ENCODE peak calls at places on chromosomes 13 and 19, in four cellular contexts. Z is lung; R is PC-3; H is CD8-positive, alpha-beta memory T cell. G is an unnamed sample.

GRCh38 chr13:64338671-64339070 is 2891.5 kb downstream of the PCDH9 start:
- DNase-seq in Z (no peak), R (no peak), H (no peak), G (no peak)

GRCh38 chr19:37951816-37952210 is 44.8 kb downstream of the SIPA1L3 start:
- DNase-seq in Z (no peak), R (no peak), H (no peak), G (no peak)

GRCh38 chr19:29715695-29716581 is 877 bp upstream of the C19orf12 start:
- DNase-seq in Z (no peak), R (peak; percentile 31), H (no peak), G (no peak)

GRCh38 chr13:104382941-104383340 is 1316.7 kb upstream of the SLC10A2 start:
- DNase-seq in Z (no peak), R (no peak), H (no peak), G (no peak)

GRCh38 chr13:106570354-106570822 is 2.5 kb upstream of the ARGLU1 start:
- DNase-seq in Z (peak; percentile 72), R (no peak), H (no peak), G (peak; percentile 56)

GRCh38 chr13:29743229-29743786 is 107.1 kb downstream of the UBL3 start:
- DNase-seq in Z (no peak), R (no peak), H (no peak), G (no peak)

GRCh38 chr19:42563352-42564210 is 31.1 kb downstream of the CEACAM8 start:
- DNase-seq in Z (no peak), R (peak; percentile 54), H (no peak), G (no peak)

GRCh38 chr13:52371736-52372247 is 34.2 kb downstream of the THSD1 start:
- DNase-seq in Z (no peak), R (peak; percentile 59), H (no peak), G (no peak)

GRCh38 chr19:32599736-32600157 is 18.8 kb downstream of the PDCD5 start:
- DNase-seq in Z (no peak), R (peak; percentile 55), H (peak; percentile 50), G (no peak)

GRCh38 chr13:20525601-20526544 is at the start of gene CRYL1:
- DNase-seq in Z (peak; percentile 73), R (peak; percentile 83), H (peak; percentile 68), G (peak; percentile 52)

GRCh38 chr13:42781362-42781761 is at the start of gene FAM216B:
- DNase-seq in Z (no peak), R (no peak), H (no peak), G (no peak)

GRCh38 chr19:20912973-20913372 is 10.1 kb upstream of the ZNF85 start:
- DNase-seq in Z (no peak), R (peak; percentile 8), H (no peak), G (no peak)

GRCh38 chr13:95588721-95589120 is 36.2 kb downstream of the CLDN10 start:
- DNase-seq in Z (no peak), R (peak; percentile 43), H (no peak), G (no peak)

GRCh38 chr19:12665281-12665573 is 1.3 kb downstream of the MAN2B1 start:
- DNase-seq in Z (peak; percentile 76), R (no peak), H (peak; percentile 47), G (no peak)

DNA sequence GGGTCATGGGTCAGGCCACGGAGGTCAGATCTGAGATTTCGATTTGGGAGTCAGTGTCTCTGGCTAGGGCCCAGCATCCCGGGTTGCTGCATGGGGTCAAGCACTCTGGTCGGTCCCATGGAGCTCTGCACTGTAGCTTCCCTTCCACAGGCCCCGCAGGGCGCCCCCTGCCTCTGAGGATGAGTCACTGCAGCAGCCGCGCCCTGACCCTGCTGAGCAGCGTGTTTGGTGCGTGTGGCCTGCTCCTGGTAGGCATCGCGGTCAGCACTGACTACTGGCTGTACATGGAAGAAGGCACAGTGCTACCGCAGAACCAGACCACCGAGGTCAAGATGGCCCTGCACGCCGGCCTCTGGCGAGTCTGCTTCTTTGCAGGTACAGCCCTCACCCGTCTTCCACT is 3.6 kb downstream of the CACNG7 start:
- DNase-seq in Z (no peak), R (no peak), H (no peak), G (no peak)
- H3K27ac ChIP-seq in Z (no peak overlapping the region), R (no peak overlapping the region), H (no peak overlapping the region), G (no peak overlapping the region)

DNA sequence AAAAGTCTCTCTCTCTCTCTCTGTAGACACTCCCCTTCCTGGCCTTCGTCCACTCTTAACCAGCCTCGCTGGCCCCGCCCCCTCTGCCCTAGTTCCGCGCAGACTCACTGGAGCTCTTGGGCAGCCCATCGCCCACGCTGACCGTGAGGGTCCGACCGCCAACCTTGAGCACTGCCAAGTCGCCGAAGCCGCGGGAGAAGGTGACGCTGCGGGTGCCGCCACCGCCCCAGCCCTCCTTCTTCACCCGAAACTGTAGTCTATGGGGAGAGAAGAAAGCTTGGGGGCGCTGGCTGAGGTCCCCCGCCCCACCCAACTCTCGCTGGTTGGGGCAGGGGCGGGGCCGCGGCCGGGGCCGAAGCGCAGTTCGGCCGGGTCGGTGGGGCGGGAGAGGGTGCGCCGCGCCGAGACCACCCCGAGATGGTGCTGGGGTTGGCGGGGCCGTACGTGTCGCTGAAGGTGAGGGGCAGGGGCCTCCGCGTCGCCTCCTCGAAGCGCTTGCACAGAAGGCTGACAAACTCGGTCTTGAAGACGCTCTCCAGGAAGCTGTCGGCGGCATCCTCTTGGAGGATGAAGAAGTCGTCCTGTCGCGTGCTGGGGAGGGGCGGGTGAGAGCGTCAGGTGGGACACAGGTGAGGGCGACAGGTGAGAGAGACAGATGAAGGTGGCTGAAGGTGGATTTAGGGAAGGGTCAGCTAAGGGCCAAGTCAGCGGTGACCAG is 12.5 kb upstream of the ZNF414 start:
- DNase-seq in Z (peak; percentile 92), R (peak; percentile 95), H (no peak), G (no peak)
- H3K27ac ChIP-seq in Z (peak overlapping the region; percentile 80), R (peak overlapping the region; percentile 63), H (peak overlapping the region; percentile 54), G (no peak overlapping the region)

GRCh38 chr13:114260818-114261217 is 20.6 kb upstream of the UPF3A start:
- DNase-seq in Z (no peak), R (no peak), H (no peak), G (no peak)

GRCh38 chr13:114258589-114258988 is 22.8 kb upstream of the UPF3A start:
- DNase-seq in Z (no peak), R (no peak), H (no peak), G (no peak)

GRCh38 chr13:114261328-114261965 is 20.0 kb upstream of the UPF3A start:
- DNase-seq in Z (no peak), R (no peak), H (no peak), G (no peak)

GRCh38 chr13:114259374-114259773 is 22.0 kb upstream of the UPF3A start:
- DNase-seq in Z (no peak), R (no peak), H (no peak), G (no peak)

DNA sequence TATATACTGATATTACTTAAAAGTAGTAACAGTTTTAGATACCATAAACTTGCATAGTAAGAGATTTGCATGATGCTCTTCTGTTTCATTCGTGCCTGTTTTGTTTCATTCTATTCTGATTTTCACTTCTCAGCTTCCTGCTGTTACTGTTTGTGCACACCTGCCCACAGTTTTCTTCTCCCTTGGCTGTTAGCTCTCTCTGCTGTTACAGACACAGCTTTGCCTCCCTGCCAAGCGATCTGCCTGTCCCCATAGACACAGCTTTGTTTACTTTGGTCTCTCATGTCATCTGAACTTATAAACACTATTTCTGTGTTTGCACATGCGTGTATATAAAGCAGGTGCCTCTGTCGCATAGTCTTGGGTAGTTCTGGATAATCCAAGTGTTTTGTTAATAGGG is 21.4 kb upstream of the UPF3A start:
- DNase-seq in Z (no peak), R (no peak), H (no peak), G (no peak)
- H3K27ac ChIP-seq in Z (no peak overlapping the region), R (no peak overlapping the region), H (no peak overlapping the region), G (no peak overlapping the region)

GRCh38 chr13:75986818-75987217 is 350.7 kb downstream of the LMO7 start:
- DNase-seq in Z (no peak), R (no peak), H (no peak), G (no peak)

DNA sequence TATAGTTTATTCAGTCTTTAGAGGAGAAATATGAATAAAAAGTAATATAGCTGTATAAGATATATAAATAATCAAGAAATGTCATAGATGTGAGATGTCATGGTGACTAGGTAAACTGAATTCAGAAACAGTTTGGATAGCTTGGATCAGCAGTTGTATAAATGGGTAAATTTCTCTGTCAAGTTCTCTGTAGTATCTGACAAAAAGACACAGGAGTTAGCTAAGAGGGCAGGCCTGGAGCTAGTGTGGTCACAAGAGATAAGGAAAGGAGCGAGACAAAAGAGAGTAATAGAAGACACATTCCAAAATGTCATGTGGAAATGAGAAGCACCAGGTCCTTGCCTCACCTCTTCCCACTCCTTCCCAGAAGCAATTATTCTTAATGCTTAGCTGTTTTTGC is 349.0 kb downstream of the LMO7 start:
- DNase-seq in Z (no peak), R (no peak), H (no peak), G (no peak)
- H3K27ac ChIP-seq in Z (no peak overlapping the region), R (no peak overlapping the region), H (no peak overlapping the region), G (no peak overlapping the region)

GRCh38 chr13:46551410-46552301 is 1.3 kb upstream of the LRCH1 start:
- DNase-seq in Z (peak; percentile 83), R (peak; percentile 76), H (peak; percentile 44), G (peak; percentile 16)
- H3K27ac ChIP-seq in Z (no peak overlapping the region), R (no peak overlapping the region), H (no peak overlapping the region), G (no peak overlapping the region)

DNA sequence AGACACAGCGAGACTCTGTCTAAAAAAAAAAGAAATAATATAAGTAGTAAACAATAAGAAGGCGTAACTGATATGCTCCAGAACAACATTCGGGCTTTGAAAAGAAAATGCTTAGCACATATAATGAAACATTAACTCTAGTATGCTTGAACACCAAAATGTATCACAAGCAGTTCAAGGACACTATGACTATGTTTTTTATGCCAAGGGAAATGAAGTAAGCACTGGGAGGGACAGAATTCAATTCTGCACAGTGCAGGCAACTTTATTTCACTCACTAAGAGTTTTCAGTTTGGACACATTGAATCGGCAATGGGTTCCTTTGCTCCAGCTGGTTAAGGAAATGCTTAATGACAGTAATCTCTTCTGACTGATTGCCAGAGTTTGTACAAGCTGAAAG is 178.7 kb downstream of the TBC1D4 start:
- DNase-seq in Z (no peak), R (no peak), H (no peak), G (no peak)
- H3K27ac ChIP-seq in Z (no peak overlapping the region), R (no peak overlapping the region), H (no peak overlapping the region), G (no peak overlapping the region)